ENCODE peak calls at places on chromosomes 7 and 10, in four cellular contexts. X, H, D and Y are unnamed samples.
A peak's percentile ranks its signal among the peaks of the same experiment; 100 is the strongest.

GRCh38 chr10:103894454-103894853 is 23.5 kb downstream of the STN1 start:
- DNase-seq in X (no peak), H (no peak), D (no peak), Y (peak; percentile 12)

GRCh38 chr10:15433850-15434537 is 62.9 kb upstream of the FAM171A1 start:
- DNase-seq in X (peak; percentile 58), H (peak; percentile 50), D (peak; percentile 30), Y (peak; percentile 46)

GRCh38 chr7:96282835-96283234 is 39.1 kb downstream of the SLC25A13 start:
- DNase-seq in X (no peak), H (no peak), D (no peak), Y (no peak)

GRCh38 chr10:33157108-33157507 is 177.4 kb downstream of the NRP1 start:
- DNase-seq in X (no peak), H (peak; percentile 58), D (no peak), Y (peak; percentile 68)

GRCh38 chr7:11182736-11183135 is 209.1 kb downstream of the PHF14 start:
- DNase-seq in X (no peak), H (no peak), D (no peak), Y (peak; percentile 36)

GRCh38 chr7:121279060-121279620 is 49.7 kb upstream of the WNT16 start:
- DNase-seq in X (no peak), H (no peak), D (no peak), Y (no peak)

GRCh38 chr7:14817829-14818228 is 84.7 kb downstream of the DGKB start:
- DNase-seq in X (no peak), H (no peak), D (no peak), Y (no peak)

GRCh38 chr10:75083972-75084833 is 27.3 kb upstream of the SAMD8 start:
- DNase-seq in X (peak; percentile 65), H (no peak), D (no peak), Y (peak; percentile 59)

GRCh38 chr10:129332476-129332875 is 134.6 kb upstream of the MGMT start:
- DNase-seq in X (peak; percentile 56), H (peak; percentile 13), D (no peak), Y (peak; percentile 1)

GRCh38 chr7:138352570-138353461 is 107.2 kb upstream of the TRIM24 start:
- DNase-seq in X (no peak), H (peak; percentile 29), D (peak; percentile 100), Y (no peak)

GRCh38 chr7:8255680-8256656 is 6.0 kb downstream of the ICA1 start:
- DNase-seq in X (no peak), H (no peak), D (no peak), Y (no peak)

GRCh38 chr7:142897691-142898090 is 12.1 kb upstream of the TRPV6 start:
- DNase-seq in X (no peak), H (no peak), D (no peak), Y (no peak)

GRCh38 chr10:47406870-47407648 is 23.0 kb upstream of the ZNF488 start:
- DNase-seq in X (no peak), H (peak; percentile 91), D (peak; percentile 80), Y (peak; percentile 73)

GRCh38 chr10:101843032-101843991 is at the start of gene KCNIP2:
- DNase-seq in X (peak; percentile 91), H (no peak), D (no peak), Y (no peak)

DNA sequence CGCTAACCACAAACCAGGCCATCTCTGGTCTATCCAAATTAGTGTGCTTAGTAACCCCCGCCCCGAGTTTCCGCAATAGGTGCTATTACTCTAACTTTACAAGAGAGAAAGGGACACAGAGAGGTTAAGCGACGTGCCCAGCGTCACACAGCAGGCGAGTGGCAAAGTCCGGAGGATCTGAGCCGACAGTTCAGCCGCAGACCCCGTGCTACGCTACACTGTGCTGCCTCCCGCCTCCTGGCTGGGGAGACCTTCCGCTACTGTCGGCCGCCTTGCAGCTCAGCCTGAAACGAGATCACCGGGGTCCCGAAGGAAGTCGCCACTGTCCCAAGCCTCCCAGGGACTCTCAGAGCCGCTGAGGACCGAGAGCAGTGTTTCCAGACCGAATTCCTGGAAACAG is 799 bp downstream of the INTS1 start:
- DNase-seq in X (no peak), H (no peak), D (no peak), Y (no peak)
- TF ChIP-seq RAD21 in X (no peak), H (no peak), D (no peak), Y (no peak)

GRCh38 chr10:60258429-60258797 is 131.3 kb downstream of the ANK3 start:
- DNase-seq in X (no peak), H (no peak), D (no peak), Y (no peak)
- TF ChIP-seq RAD21 in X (no peak), H (no peak), D (no peak), Y (no peak)

DNA sequence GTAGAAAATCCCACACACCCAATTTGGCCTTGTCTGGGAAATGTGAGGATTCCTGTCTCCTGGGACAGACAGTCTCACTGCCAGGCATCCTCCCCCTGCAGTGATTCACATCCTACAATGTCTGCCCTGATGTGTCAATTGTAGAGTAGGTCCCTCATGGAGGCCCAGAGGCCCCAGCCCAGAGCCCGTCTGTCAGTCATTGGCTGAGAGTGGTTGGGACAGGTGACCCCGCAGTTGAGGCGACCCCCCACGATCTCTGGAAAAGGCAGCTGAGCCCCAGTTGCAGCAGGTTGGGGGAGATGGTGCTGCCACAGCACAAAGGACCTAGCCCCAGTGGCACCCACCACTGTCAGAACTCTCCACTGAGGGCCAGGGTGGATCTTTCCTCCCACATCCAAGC is 84.3 kb upstream of the INSIG1 start:
- DNase-seq in X (no peak), H (peak; percentile 21), D (no peak), Y (peak; percentile 75)
- TF ChIP-seq RAD21 in X (no peak), H (no peak), D (no peak), Y (no peak)

GRCh38 chr7:119842786-119843185 is 430.2 kb upstream of the KCND2 start:
- DNase-seq in X (no peak), H (no peak), D (no peak), Y (no peak)
- TF ChIP-seq RAD21 in X (no peak), H (no peak), D (no peak), Y (no peak)